ENCODE peak calls at places on chromosomes 3 and 15, in six cellular contexts. N, J, E, W, F and Q are unnamed samples.

GRCh38 chr15:56886450-56886856 is 32.0 kb upstream of the TCF12 start:
- DNase-seq in N (peak; percentile 14), J (no peak), W (no peak), E (no peak), F (no peak), Q (no peak)

GRCh38 chr3:98339031-98339430 is 14.6 kb upstream of the OR5K4 start:
- DNase-seq in J (no peak), F (no peak), E (no peak), W (no peak), N (no peak), Q (no peak)

GRCh38 chr3:157958471-157958870 is 147.7 kb downstream of the SHOX2 start:
- DNase-seq in W (no peak), J (no peak), E (no peak), N (peak; percentile 36), F (no peak), Q (no peak)

GRCh38 chr3:123331651-123332050 is 117.2 kb downstream of the ADCY5 start:
- DNase-seq in W (no peak), N (no peak), J (no peak), E (no peak), F (no peak), Q (no peak)

GRCh38 chr15:81859737-81860516 is 185.9 kb downstream of the MEX3B start:
- DNase-seq in W (no peak), F (no peak), E (no peak), N (no peak), J (no peak), Q (no peak)

GRCh38 chr15:80636675-80637074 is 58.4 kb upstream of the ABHD17C start:
- DNase-seq in F (no peak), E (no peak), J (no peak), W (no peak), N (no peak), Q (no peak)

GRCh38 chr3:130677310-130677709 is 69.3 kb downstream of the PIK3R4 start:
- DNase-seq in J (no peak), E (peak; percentile 53), N (no peak), F (no peak), W (no peak), Q (no peak)

GRCh38 chr3:192923731-192924130 is 6.1 kb upstream of the MB21D2 start:
- DNase-seq in F (no peak), W (no peak), E (no peak), J (no peak), N (peak; percentile 11), Q (no peak)

GRCh38 chr3:128442070-128442469 is 24.6 kb downstream of the DNAJB8 start:
- DNase-seq in F (no peak), N (no peak), W (no peak), E (no peak), J (no peak), Q (no peak)

GRCh38 chr15:96037584-96037983 is 292.9 kb upstream of the NR2F2 start:
- DNase-seq in W (no peak), J (no peak), F (no peak), N (peak; percentile 76), E (no peak), Q (no peak)

GRCh38 chr3:106431698-106432097 is 562.9 kb upstream of the CBLB start:
- DNase-seq in N (no peak), J (no peak), F (no peak), E (no peak), W (no peak), Q (no peak)

GRCh38 chr15:27250223-27250622 is 279.2 kb downstream of the GABRG3 start:
- DNase-seq in W (no peak), F (no peak), N (peak; percentile 62), E (no peak), J (no peak), Q (no peak)

GRCh38 chr15:70202756-70203155 is 105.0 kb upstream of the TLE3 start:
- DNase-seq in J (no peak), W (no peak), N (no peak), F (no peak), E (no peak), Q (no peak)